ENCODE peak calls at places on chromosomes 13 and 19, in four cellular contexts. H is adrenal gland; F is body of pancreas; C is CD8-positive, alpha-beta T cell. K is an unnamed sample.

GRCh38 chr13:27830010-27830409 is 37.7 kb downstream of the GSX1 start:
- DNase-seq in H (peak), F (peak), C (peak), K (no peak)

GRCh38 chr13:111258637-111259036 is 61.8 kb upstream of the TEX29 start:
- DNase-seq in H (no peak), F (no peak), C (no peak), K (no peak)

GRCh38 chr13:93244141-93244917 is 17.7 kb downstream of the GPC6 start:
- DNase-seq in H (peak), F (no peak), C (no peak), K (no peak)

GRCh38 chr13:95492044-95492801 is 60.3 kb upstream of the CLDN10 start:
- DNase-seq in H (no peak), F (no peak), C (no peak), K (no peak)

GRCh38 chr13:45928843-45929242 is 77.3 kb upstream of the SIAH3 start:
- DNase-seq in H (no peak), F (peak), C (no peak), K (no peak)

GRCh38 chr13:70964124-70964523 is 855.9 kb upstream of the KLHL1 start:
- DNase-seq in H (no peak), F (no peak), C (no peak), K (no peak)

GRCh38 chr13:44576396-44577235 is 486 bp upstream of the TSC22D1 start:
- DNase-seq in H (peak), F (peak), C (no peak), K (no peak)

GRCh38 chr13:33606692-33607091 is 211.3 kb upstream of the RFC3 start:
- DNase-seq in H (no peak), F (no peak), C (no peak), K (no peak)

GRCh38 chr13:20582026-20582425 is 15.1 kb downstream of the IFT88 start:
- DNase-seq in H (no peak), F (no peak), C (no peak), K (no peak)

GRCh38 chr13:30872685-30873443 is 33.2 kb upstream of the MEDAG start:
- DNase-seq in H (peak), F (peak), C (no peak), K (peak)

GRCh38 chr13:105346141-105346766 is 1189.2 kb downstream of the EFNB2 start:
- DNase-seq in H (no peak), F (no peak), C (no peak), K (peak)

GRCh38 chr13:40776681-40777165 is 5.7 kb upstream of the MRPS31 start:
- DNase-seq in H (no peak), F (peak), C (peak), K (no peak)

GRCh38 chr19:3692141-3693029 is 7.9 kb downstream of the PIP5K1C start:
- DNase-seq in H (no peak), F (no peak), C (peak), K (no peak)

GRCh38 chr19:14147797-14148605 is 11.6 kb upstream of the ASF1B start:
- DNase-seq in H (peak), F (peak), C (peak), K (no peak)

GRCh38 chr13:25170554-25171107 is 1.5 kb downstream of the AMER2 start:
- DNase-seq in H (no peak), F (no peak), C (no peak), K (no peak)

GRCh38 chr13:87810391-87810801 is 139.2 kb downstream of the SLITRK5 start:
- DNase-seq in H (no peak), F (no peak), C (no peak), K (no peak)

DNA sequence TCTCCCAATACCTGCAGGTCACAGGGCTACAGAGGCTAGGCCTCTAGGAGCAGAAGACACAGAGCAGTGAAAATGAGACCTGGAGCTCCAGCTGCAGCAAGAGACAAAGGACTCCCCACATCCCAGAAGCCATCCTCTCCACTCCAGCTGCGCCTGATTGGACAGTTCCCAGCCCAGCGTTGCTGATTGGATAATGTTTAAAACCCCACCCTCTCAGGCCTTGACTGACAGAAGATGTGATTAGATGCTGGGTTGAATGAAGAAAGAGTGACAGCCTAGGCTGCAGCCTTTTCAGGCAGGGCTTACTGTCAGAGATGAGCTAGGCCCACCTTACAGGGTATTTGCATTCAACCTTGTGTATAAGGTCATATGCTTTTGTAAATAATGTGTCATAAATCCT is 59.4 kb downstream of the ZNF708 start:
- DNase-seq in H (no peak), F (no peak), C (no peak), K (no peak)
- H3K4me3 ChIP-seq in H (no peak), F (no peak), C (no peak), K (no peak)

GRCh38 chr19:44808463-44809371 is at the start of gene BCAM:
- DNase-seq in H (peak), F (peak), C (no peak), K (no peak)
- H3K4me3 ChIP-seq in H (peak), F (peak), C (no peak), K (peak)

GRCh38 chr13:102679449-102680132 is 15.3 kb downstream of the METTL21C start:
- DNase-seq in H (no peak), F (no peak), C (no peak), K (no peak)

GRCh38 chr13:102680842-102681725 is 13.8 kb downstream of the METTL21C start:
- DNase-seq in H (no peak), F (no peak), C (no peak), K (no peak)

GRCh38 chr13:102686024-102686423 is 8.8 kb downstream of the METTL21C start:
- DNase-seq in H (no peak), F (no peak), C (no peak), K (no peak)

GRCh38 chr13:102680133-102680717 is 14.6 kb downstream of the METTL21C start:
- DNase-seq in H (no peak), F (no peak), C (no peak), K (no peak)

DNA sequence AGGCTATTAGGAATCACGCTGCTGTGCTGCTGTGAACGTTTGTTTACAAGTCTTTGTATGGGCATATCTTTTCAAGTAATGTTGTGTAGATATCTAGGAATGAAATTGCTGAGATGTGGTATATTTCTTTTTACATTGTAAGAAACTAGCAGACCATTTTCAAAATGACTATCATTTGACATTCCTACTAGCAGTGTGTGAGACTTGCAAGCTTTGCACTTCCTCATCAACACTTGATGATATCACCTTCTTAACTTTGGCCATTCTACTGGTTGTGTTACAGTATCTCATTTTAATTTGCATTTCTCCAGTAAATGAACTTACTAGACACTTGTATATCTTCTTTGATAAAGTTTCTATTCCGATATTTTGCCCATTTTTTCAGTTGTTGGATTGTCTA is 12.1 kb downstream of the METTL21C start:
- DNase-seq in H (no peak), F (no peak), C (no peak), K (no peak)
- H3K4me3 ChIP-seq in H (no peak), F (no peak), C (no peak), K (no peak)

DNA sequence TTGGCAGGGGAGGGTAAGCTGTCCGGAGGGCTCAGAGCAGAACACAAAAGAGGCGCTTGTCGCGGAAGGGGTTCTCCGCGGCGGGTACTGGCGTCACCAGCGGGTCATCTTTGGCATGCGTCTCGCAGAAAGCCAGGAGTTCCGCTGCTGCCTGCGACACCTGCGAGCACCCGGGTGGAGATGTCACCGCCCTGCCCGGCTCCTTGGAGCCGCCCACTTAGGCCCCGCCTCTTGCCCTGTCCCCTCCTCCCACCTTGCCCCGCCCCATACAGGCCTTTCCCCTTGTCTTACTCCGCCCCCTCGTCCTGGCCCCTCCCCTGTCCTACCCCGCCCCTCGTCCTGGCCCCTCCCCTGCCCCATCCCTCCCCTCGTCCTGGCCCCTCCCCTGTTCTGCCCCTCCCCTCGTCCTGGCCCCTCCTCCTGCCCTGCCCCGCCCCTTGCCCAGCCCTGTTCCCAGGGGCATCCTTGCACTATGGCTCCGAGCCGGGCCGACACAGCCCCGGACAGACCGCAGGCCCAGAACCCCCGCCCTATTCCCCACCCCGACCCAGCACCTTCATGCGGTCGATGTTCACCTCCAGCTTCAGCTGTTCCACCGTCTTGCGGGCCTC is 1.9 kb downstream of the GNG8 start:
- DNase-seq in H (peak), F (peak), C (peak), K (peak)
- H3K4me3 ChIP-seq in H (no peak), F (no peak), C (peak), K (peak)

DNA sequence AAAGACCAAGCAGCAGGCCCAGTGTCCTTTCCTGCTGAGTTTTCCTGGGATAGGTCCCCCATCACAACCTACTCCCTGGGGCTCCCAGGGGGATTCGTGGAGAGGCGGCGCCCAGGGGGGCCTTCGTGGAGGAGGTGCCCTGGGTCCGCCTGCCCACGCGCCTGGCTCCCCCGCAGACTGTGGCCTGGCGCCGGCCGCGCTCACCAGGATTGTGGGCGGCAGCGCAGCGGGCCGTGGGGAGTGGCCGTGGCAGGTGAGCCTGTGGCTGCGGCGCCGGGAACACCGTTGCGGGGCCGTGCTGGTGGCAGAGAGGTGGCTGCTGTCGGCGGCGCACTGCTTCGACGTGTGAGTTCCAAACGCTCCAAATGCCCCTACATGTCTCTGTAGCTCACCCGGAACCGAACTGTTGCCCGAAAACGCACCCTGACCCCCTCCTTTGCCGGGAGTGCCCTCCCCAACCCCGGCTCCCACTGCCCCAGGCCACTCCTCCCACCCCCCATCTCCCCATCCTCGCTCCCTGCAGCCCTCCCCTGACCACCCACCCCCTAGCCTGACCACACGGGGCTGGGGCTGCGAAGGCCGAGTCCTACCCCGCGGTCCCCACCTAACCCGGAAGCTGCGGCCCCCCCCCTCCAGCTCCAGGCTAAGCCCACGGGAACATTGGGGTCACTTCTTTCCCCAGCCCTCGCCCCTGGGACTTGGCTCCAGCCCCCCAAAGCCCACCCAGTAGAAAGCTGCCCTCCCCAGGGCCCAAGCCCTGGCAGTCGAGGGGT is 3.3 kb downstream of the TIMM13 start:
- DNase-seq in H (no peak), F (no peak), C (no peak), K (no peak)
- H3K4me3 ChIP-seq in H (no peak), F (peak), C (no peak), K (no peak)

GRCh38 chr13:51922771-51923480 is 61.2 kb downstream of the CCDC70 start:
- DNase-seq in H (no peak), F (no peak), C (peak), K (no peak)
- H3K4me3 ChIP-seq in H (no peak), F (no peak), C (no peak), K (no peak)

GRCh38 chr13:104043184-104043583 is 977.0 kb upstream of the SLC10A2 start:
- DNase-seq in H (no peak), F (no peak), C (no peak), K (no peak)
- H3K4me3 ChIP-seq in H (no peak), F (no peak), C (no peak), K (no peak)

DNA sequence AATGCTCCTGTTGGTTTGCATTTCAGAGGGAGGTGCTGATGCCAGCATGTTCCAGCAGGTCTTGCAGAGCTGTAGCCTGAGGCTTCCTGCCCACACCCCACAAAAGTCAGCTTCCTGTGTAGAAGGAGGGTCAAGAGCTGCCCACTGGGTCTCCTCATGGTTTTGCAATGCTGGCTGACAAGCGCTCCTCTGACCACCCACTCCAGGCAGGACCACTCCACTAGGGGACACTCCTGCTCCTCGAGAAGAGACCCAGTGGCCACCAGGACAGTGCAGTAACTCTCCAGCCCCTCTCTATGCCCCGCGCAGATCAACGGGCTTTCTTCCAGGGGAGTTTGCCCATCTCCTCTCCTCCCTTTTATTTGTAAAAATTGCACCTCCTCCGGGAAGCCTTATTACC is 72.9 kb upstream of the UQCRFS1 start:
- DNase-seq in H (no peak), F (no peak), C (no peak), K (no peak)
- H3K4me3 ChIP-seq in H (no peak), F (no peak), C (no peak), K (no peak)

K was measured in skeletal muscle cell.